ENCODE peak calls at places on chromosome 4, in seven cellular contexts. Y is mesendoderm, L is thyroid gland, I is colonic mucosa, P is A549, U is substantia nigra, N is ovary. R is an unnamed sample.

GRCh38 chr4:137106733-137107132 is 425.6 kb downstream of the PCDH18 start:
- DNase-seq in Y (no peak), L (no peak), I (no peak), P (no peak), U (no peak), N (no peak), R (no peak)

GRCh38 chr4:147740176-147740575 is 8.3 kb downstream of the ARHGAP10 start:
- DNase-seq in Y (no peak), L (no peak), I (no peak), P (no peak), U (no peak), N (no peak), R (no peak)

GRCh38 chr4:188869581-188869980 is 730.3 kb downstream of the TRIML1 start:
- DNase-seq in Y (no peak), L (no peak), I (no peak), P (no peak), U (no peak), N (no peak), R (no peak)

GRCh38 chr4:42995343-42995944 is 102.9 kb downstream of the GRXCR1 start:
- DNase-seq in Y (peak), L (no peak), I (no peak), P (peak), U (no peak), N (no peak), R (peak)

GRCh38 chr4:186424745-186425144 is 130.6 kb downstream of the MTNR1A start:
- DNase-seq in Y (no peak), L (no peak), I (no peak), P (no peak), U (no peak), N (no peak), R (no peak)

GRCh38 chr4:87019898-87020297 is 85.1 kb downstream of the AFF1 start:
- DNase-seq in Y (no peak), L (no peak), I (no peak), P (no peak), U (no peak), N (no peak), R (no peak)

GRCh38 chr4:77819409-77819835 is 254 bp upstream of the CNOT6L start:
- DNase-seq in Y (no peak), L (peak), I (no peak), P (no peak), U (no peak), N (no peak), R (peak)

GRCh38 chr4:138204507-138204906 is 37.6 kb downstream of the SLC7A11 start:
- DNase-seq in Y (no peak), L (no peak), I (no peak), P (no peak), U (no peak), N (no peak), R (no peak)

GRCh38 chr4:119971763-119972162 is 94.9 kb downstream of the MAD2L1 start:
- DNase-seq in Y (no peak), L (no peak), I (no peak), P (no peak), U (no peak), N (no peak), R (no peak)

GRCh38 chr4:48249378-48249777 is 20.3 kb downstream of the TEC start:
- DNase-seq in Y (no peak), L (no peak), I (no peak), P (no peak), U (no peak), N (no peak), R (no peak)

GRCh38 chr4:183960021-183960420 is 54.9 kb downstream of the STOX2 start:
- DNase-seq in Y (peak), L (peak), I (peak), P (peak), U (peak), N (peak), R (peak)

GRCh38 chr4:48490680-48491513 is 845 bp downstream of the ZAR1 start:
- DNase-seq in Y (peak), L (no peak), I (peak), P (no peak), U (no peak), N (no peak), R (no peak)

GRCh38 chr4:82123934-82124333 is 249.9 kb downstream of the HNRNPD start:
- DNase-seq in Y (peak), L (no peak), I (no peak), P (no peak), U (no peak), N (no peak), R (no peak)

GRCh38 chr4:23720556-23720955 is 169.3 kb downstream of the PPARGC1A start:
- DNase-seq in Y (no peak), L (no peak), I (no peak), P (no peak), U (no peak), N (no peak), R (no peak)

GRCh38 chr4:16464651-16465050 is 238.4 kb upstream of the TAPT1 start:
- DNase-seq in Y (no peak), L (no peak), I (no peak), P (no peak), U (no peak), N (no peak), R (no peak)

GRCh38 chr4:160026720-160027119 is 923.8 kb downstream of the RAPGEF2 start:
- DNase-seq in Y (peak), L (no peak), I (no peak), P (peak), U (no peak), N (no peak), R (peak)

GRCh38 chr4:8307714-8308113 is 38.2 kb downstream of the HTRA3 start:
- DNase-seq in Y (no peak), L (no peak), I (no peak), P (no peak), U (no peak), N (peak), R (no peak)

GRCh38 chr4:15766821-15767220 is 11.3 kb upstream of the CD38 start:
- DNase-seq in Y (no peak), L (no peak), I (no peak), P (no peak), U (no peak), N (no peak), R (no peak)

GRCh38 chr4:40507977-40508376 is 121.7 kb downstream of the RBM47 start:
- DNase-seq in Y (no peak), L (no peak), I (peak), P (no peak), U (no peak), N (no peak), R (no peak)

GRCh38 chr4:61214680-61215079 is 14.6 kb downstream of the ADGRL3 start:
- DNase-seq in Y (no peak), L (no peak), I (no peak), P (no peak), U (no peak), N (no peak), R (no peak)

GRCh38 chr4:76485450-76485849 is 50.4 kb downstream of the SHROOM3 start:
- DNase-seq in Y (peak), L (no peak), I (peak), P (no peak), U (no peak), N (no peak), R (peak)

GRCh38 chr4:2804449-2804972 is 11.6 kb downstream of the SH3BP2 start:
- DNase-seq in Y (no peak), L (no peak), I (no peak), P (no peak), U (no peak), N (no peak), R (no peak)
- H3K27ac ChIP-seq in Y (no peak), L (no peak), I (no peak), P (no peak), U (no peak), N (no peak), R (peak)

GRCh38 chr4:2254665-2255500 is 7.0 kb downstream of the MXD4 start:
- DNase-seq in Y (no peak), L (no peak), I (peak), P (no peak), U (no peak), N (peak), R (no peak)
- H3K27ac ChIP-seq in Y (no peak), L (peak), I (no peak), P (no peak), U (peak), N (peak), R (peak)

GRCh38 chr4:6892190-6892908 is 17.3 kb upstream of the TBC1D14 start:
- DNase-seq in Y (peak), L (peak), I (peak), P (peak), U (no peak), N (peak), R (no peak)
- H3K27ac ChIP-seq in Y (no peak), L (no peak), I (no peak), P (peak), U (no peak), N (no peak), R (peak)

GRCh38 chr4:157728215-157728614 is 444.6 kb downstream of the GASK1B start:
- DNase-seq in Y (no peak), L (no peak), I (no peak), P (no peak), U (no peak), N (no peak), R (no peak)
- H3K27ac ChIP-seq in Y (no peak), L (no peak), I (no peak), P (no peak), U (no peak), N (no peak), R (no peak)

R was measured in RWPE1.